ENCODE peak calls at places on chromosomes 13 and 19, in eight cellular contexts. X is HuH-7, G is Right ventricle myocardium superior, O is NCI-H2107, E is GM12878, L is ACHN, I is thoracic aorta, R is heart right ventricle. S is an unnamed sample.

GRCh38 chr19:44747739-44748425 is 626 bp upstream of the BCL3 start:
- DNase-seq in L (peak), R (peak), I (no peak), G (peak), E (no peak), X (peak), O (no peak), S (peak)

GRCh38 chr19:16226878-16227836 is 29.4 kb downstream of the AP1M1 start:
- DNase-seq in O (no peak), L (no peak), X (no peak), I (no peak), G (no peak), E (no peak), R (no peak), S (no peak)

GRCh38 chr19:290539-291521 is at the start of gene PLPP2:
- DNase-seq in O (no peak), L (peak), X (no peak), R (no peak), G (peak), I (no peak), E (no peak), S (peak)

GRCh38 chr13:79353698-79354097 is 52.4 kb downstream of the RBM26 start:
- DNase-seq in E (no peak), X (no peak), O (no peak), G (no peak), L (no peak), I (no peak), R (no peak), S (no peak)

GRCh38 chr13:30727491-30728350 is 7.6 kb upstream of the ALOX5AP start:
- DNase-seq in R (no peak), O (no peak), E (no peak), I (no peak), G (no peak), L (no peak), X (no peak), S (no peak)

GRCh38 chr19:46413262-46414031 is at the start of gene CCDC8:
- DNase-seq in L (peak), G (peak), I (no peak), E (no peak), X (peak), O (no peak), R (peak), S (no peak)

GRCh38 chr13:30639671-30640070 is 22.0 kb downstream of the USPL1 start:
- DNase-seq in R (no peak), O (no peak), G (no peak), X (no peak), L (no peak), E (no peak), I (no peak), S (no peak)

GRCh38 chr13:103799028-103799427 is 732.8 kb upstream of the SLC10A2 start:
- DNase-seq in X (no peak), R (no peak), I (no peak), G (no peak), E (no peak), O (no peak), L (no peak), S (no peak)

GRCh38 chr19:3187662-3188511 is 2.2 kb downstream of the NCLN start:
- DNase-seq in I (no peak), G (no peak), R (no peak), E (no peak), O (no peak), X (no peak), L (no peak), S (no peak)

GRCh38 chr13:103961784-103962183 is 895.6 kb upstream of the SLC10A2 start:
- DNase-seq in R (no peak), X (no peak), I (no peak), G (no peak), O (no peak), E (no peak), L (no peak), S (no peak)

GRCh38 chr13:80259159-80259558 is 81.8 kb downstream of the SPRY2 start:
- DNase-seq in G (no peak), O (no peak), I (no peak), E (no peak), X (no peak), L (no peak), R (no peak), S (no peak)

GRCh38 chr13:48112896-48113525 is 18.1 kb upstream of the MED4 start:
- DNase-seq in O (no peak), X (no peak), G (no peak), L (no peak), R (no peak), I (no peak), E (no peak), S (no peak)

GRCh38 chr19:8615813-8616596 is 5.5 kb upstream of the ADAMTS10 start:
- DNase-seq in E (no peak), I (no peak), L (peak), R (no peak), O (no peak), G (peak), X (peak), S (peak)

GRCh38 chr19:289651-290538 is 1.3 kb downstream of the PLPP2 start:
- DNase-seq in X (no peak), G (peak), E (no peak), R (no peak), L (peak), O (no peak), I (no peak), S (no peak)